ENCODE peak calls at places on chromosomes 6 and 20, in five cellular contexts. One of them, this sample, is unnamed.
A peak's percentile ranks its signal among the peaks of the same experiment; 100 is the strongest.

GRCh38 chr6:43248107-43248506 is 4.8 kb downstream of the TTBK1 start:
- DNase-seq in fibroblast of lung: no peak
- DNase-seq in small intestine: no peak
- DNase-seq in tibial artery: no peak
- DNase-seq in right cardiac atrium: no peak
- DNase-seq in this sample: no peak

GRCh38 chr20:18986146-18986830 is 172.7 kb downstream of the SCP2D1 start:
- DNase-seq in fibroblast of lung: no peak
- DNase-seq in right cardiac atrium: no peak
- DNase-seq in tibial artery: no peak
- DNase-seq in small intestine: no peak
- DNase-seq in this sample: no peak

GRCh38 chr6:76942203-76942971 is 520.9 kb downstream of the HTR1B start:
- DNase-seq in tibial artery: no peak
- DNase-seq in fibroblast of lung: no peak
- DNase-seq in small intestine: no peak
- DNase-seq in right cardiac atrium: peak; percentile 11
- DNase-seq in this sample: no peak

GRCh38 chr6:56840467-56841371 is 114.2 kb upstream of the BEND6 start:
- DNase-seq in small intestine: no peak
- DNase-seq in fibroblast of lung: peak; percentile 74
- DNase-seq in tibial artery: no peak
- DNase-seq in right cardiac atrium: no peak
- DNase-seq in this sample: no peak

GRCh38 chr20:62891111-62891510 is 29.5 kb upstream of the TCFL5 start:
- DNase-seq in right cardiac atrium: no peak
- DNase-seq in fibroblast of lung: no peak
- DNase-seq in small intestine: no peak
- DNase-seq in tibial artery: no peak
- DNase-seq in this sample: peak; percentile 38

GRCh38 chr6:33117826-33118277 is 42.1 kb downstream of the HLA-DPB1 start:
- DNase-seq in right cardiac atrium: no peak
- DNase-seq in tibial artery: no peak
- DNase-seq in small intestine: no peak
- DNase-seq in fibroblast of lung: no peak
- DNase-seq in this sample: no peak

GRCh38 chr20:25321262-25321831 is 69.3 kb downstream of the ABHD12 start:
- DNase-seq in right cardiac atrium: no peak
- DNase-seq in tibial artery: peak; percentile 44
- DNase-seq in fibroblast of lung: no peak
- DNase-seq in small intestine: no peak
- DNase-seq in this sample: no peak

GRCh38 chr6:148954934-148955915 is 208.4 kb downstream of the UST start:
- DNase-seq in fibroblast of lung: peak; percentile 71
- DNase-seq in tibial artery: no peak
- DNase-seq in right cardiac atrium: peak; percentile 22
- DNase-seq in small intestine: peak; percentile 74
- DNase-seq in this sample: no peak

GRCh38 chr6:43290353-43290904 is 7.6 kb upstream of the SLC22A7 start:
- DNase-seq in tibial artery: no peak
- DNase-seq in right cardiac atrium: no peak
- DNase-seq in small intestine: peak; percentile 52
- DNase-seq in fibroblast of lung: no peak
- DNase-seq in this sample: no peak

GRCh38 chr6:131982740-131983259 is 31.6 kb upstream of the CCN2 start:
- DNase-seq in right cardiac atrium: no peak
- DNase-seq in tibial artery: no peak
- DNase-seq in small intestine: no peak
- DNase-seq in fibroblast of lung: peak; percentile 93
- DNase-seq in this sample: no peak

GRCh38 chr6:109081026-109081425 is 13.6 kb downstream of the SESN1 start:
- DNase-seq in tibial artery: no peak
- DNase-seq in fibroblast of lung: no peak
- DNase-seq in right cardiac atrium: no peak
- DNase-seq in small intestine: no peak
- DNase-seq in this sample: no peak
- H3K4me1 ChIP-seq in tibial artery: no peaks in the 10 kb centered on the region
- H3K4me1 ChIP-seq in fibroblast of lung: no peaks in the 10 kb centered on the region
- H3K4me1 ChIP-seq in right cardiac atrium: peaks cover 7% of the 10 kb centered on the region
- H3K4me1 ChIP-seq in small intestine: no peaks in the 10 kb centered on the region
- H3K4me1 ChIP-seq in this sample: peaks cover 10% of the 10 kb centered on the region

DNA sequence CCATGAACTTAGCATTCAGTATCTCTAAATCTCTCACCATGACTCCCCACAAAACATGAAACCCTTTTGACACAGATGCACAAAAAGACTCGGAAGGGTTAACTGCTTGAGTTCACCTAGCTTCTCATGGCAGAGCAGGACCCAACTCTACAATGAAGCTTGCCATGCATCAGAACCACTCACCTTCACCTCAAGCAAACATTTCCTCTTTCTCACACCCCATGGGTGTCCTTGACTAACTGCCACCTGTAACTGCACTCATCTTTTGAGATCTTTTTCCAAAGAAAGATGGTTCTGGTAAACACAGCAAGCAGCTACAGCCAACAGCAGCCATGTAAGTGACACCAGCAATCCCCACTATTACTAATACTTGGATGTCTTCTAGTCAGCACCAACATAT is 76.5 kb downstream of the EFHC1 start:
- DNase-seq in fibroblast of lung: no peak
- DNase-seq in tibial artery: no peak
- DNase-seq in small intestine: no peak
- DNase-seq in right cardiac atrium: no peak
- DNase-seq in this sample: no peak
- H3K27ac ChIP-seq in fibroblast of lung: no peak overlapping the region
- H3K27ac ChIP-seq in tibial artery: no peak overlapping the region
- H3K27ac ChIP-seq in small intestine: no peak overlapping the region
- H3K27ac ChIP-seq in right cardiac atrium: no peak overlapping the region
- H3K27ac ChIP-seq in this sample: no peak overlapping the region

GRCh38 chr20:29298271-29298590 is 1959.2 kb upstream of the DEFB115 start:
- DNase-seq in right cardiac atrium: no peak
- DNase-seq in tibial artery: no peak
- DNase-seq in small intestine: no peak
- DNase-seq in fibroblast of lung: no peak
- DNase-seq in this sample: no peak
- H3K9me3 ChIP-seq in right cardiac atrium: no peaks in the 10 kb centered on the region
- H3K9me3 ChIP-seq in tibial artery: no peaks in the 10 kb centered on the region
- H3K9me3 ChIP-seq in small intestine: peaks cover 15% of the 10 kb centered on the region
- H3K9me3 ChIP-seq in fibroblast of lung: no peaks in the 10 kb centered on the region
- H3K9me3 ChIP-seq in this sample: peaks cover 7% of the 10 kb centered on the region

GRCh38 chr6:138979813-138980668 is 8.0 kb downstream of the REPS1 start:
- DNase-seq in right cardiac atrium: no peak
- DNase-seq in tibial artery: no peak
- DNase-seq in fibroblast of lung: no peak
- DNase-seq in small intestine: no peak
- DNase-seq in this sample: no peak
- H3K4me1 ChIP-seq in right cardiac atrium: peaks cover 12% of the 10 kb centered on the region
- H3K4me1 ChIP-seq in tibial artery: no peaks in the 10 kb centered on the region
- H3K4me1 ChIP-seq in fibroblast of lung: no peaks in the 10 kb centered on the region
- H3K4me1 ChIP-seq in small intestine: peaks cover 3% of the 10 kb centered on the region
- H3K4me1 ChIP-seq in this sample: peaks cover 39% of the 10 kb centered on the region

GRCh38 chr6:157586088-157586414 is 205.1 kb downstream of the ZDHHC14 start:
- DNase-seq in tibial artery: no peak
- DNase-seq in fibroblast of lung: no peak
- DNase-seq in right cardiac atrium: no peak
- DNase-seq in small intestine: no peak
- DNase-seq in this sample: no peak

GRCh38 chr6:157585274-157586087 is 204.5 kb downstream of the ZDHHC14 start:
- DNase-seq in fibroblast of lung: no peak
- DNase-seq in tibial artery: no peak
- DNase-seq in small intestine: peak; percentile 34
- DNase-seq in right cardiac atrium: no peak
- DNase-seq in this sample: no peak

GRCh38 chr6:157584036-157584435 is 203.0 kb downstream of the ZDHHC14 start:
- DNase-seq in fibroblast of lung: no peak
- DNase-seq in right cardiac atrium: no peak
- DNase-seq in tibial artery: no peak
- DNase-seq in small intestine: no peak
- DNase-seq in this sample: no peak

GRCh38 chr6:157586476-157587126 is 205.6 kb downstream of the ZDHHC14 start:
- DNase-seq in tibial artery: no peak
- DNase-seq in fibroblast of lung: no peak
- DNase-seq in right cardiac atrium: no peak
- DNase-seq in small intestine: peak; percentile 46
- DNase-seq in this sample: no peak

DNA sequence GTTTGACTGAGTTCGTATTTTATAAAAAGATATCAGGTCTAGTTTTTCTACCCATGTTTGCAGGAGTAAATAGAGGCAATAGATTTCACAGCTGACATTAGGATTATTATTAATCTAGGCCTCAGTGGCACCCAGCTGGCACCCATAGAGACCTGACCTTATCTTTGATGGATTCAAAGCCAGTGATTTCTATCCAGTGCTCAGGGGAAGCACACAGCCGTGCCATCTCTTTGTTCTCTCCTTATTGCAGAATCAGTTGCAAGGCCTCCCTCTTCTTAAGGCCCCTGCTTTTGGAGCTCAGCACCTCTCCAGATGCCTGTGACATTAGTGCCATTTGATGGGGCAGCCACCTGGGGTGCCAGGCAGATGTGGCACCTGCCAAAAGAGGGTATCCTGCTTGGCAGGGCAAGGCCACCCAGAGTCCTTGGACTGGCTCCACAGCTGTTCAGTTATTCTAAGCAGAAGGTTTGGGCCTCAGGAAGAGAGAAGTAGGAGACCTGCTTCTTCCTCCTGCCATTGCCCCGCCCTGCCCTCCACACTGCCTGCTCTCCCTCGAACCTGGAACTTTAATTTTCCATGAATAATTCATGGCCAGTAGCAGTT is 206.2 kb downstream of the ZDHHC14 start:
- DNase-seq in fibroblast of lung: no peak
- DNase-seq in small intestine: no peak
- DNase-seq in right cardiac atrium: no peak
- DNase-seq in tibial artery: no peak
- DNase-seq in this sample: no peak
- H3K27ac ChIP-seq in fibroblast of lung: no peak overlapping the region
- H3K27ac ChIP-seq in small intestine: peak overlapping the region; percentile 41
- H3K27ac ChIP-seq in right cardiac atrium: no peak overlapping the region
- H3K27ac ChIP-seq in tibial artery: no peak overlapping the region
- H3K27ac ChIP-seq in this sample: no peak overlapping the region

GRCh38 chr6:2327591-2327990 is 82.2 kb upstream of the GMDS start:
- DNase-seq in right cardiac atrium: no peak
- DNase-seq in tibial artery: no peak
- DNase-seq in fibroblast of lung: no peak
- DNase-seq in small intestine: no peak
- DNase-seq in this sample: no peak
- H3K9me3 ChIP-seq in right cardiac atrium: peaks cover 4% of the 10 kb centered on the region
- H3K9me3 ChIP-seq in tibial artery: no peaks in the 10 kb centered on the region
- H3K9me3 ChIP-seq in fibroblast of lung: no peaks in the 10 kb centered on the region
- H3K9me3 ChIP-seq in small intestine: no peaks in the 10 kb centered on the region
- H3K9me3 ChIP-seq in this sample: peaks cover 50% of the 10 kb centered on the region

DNA sequence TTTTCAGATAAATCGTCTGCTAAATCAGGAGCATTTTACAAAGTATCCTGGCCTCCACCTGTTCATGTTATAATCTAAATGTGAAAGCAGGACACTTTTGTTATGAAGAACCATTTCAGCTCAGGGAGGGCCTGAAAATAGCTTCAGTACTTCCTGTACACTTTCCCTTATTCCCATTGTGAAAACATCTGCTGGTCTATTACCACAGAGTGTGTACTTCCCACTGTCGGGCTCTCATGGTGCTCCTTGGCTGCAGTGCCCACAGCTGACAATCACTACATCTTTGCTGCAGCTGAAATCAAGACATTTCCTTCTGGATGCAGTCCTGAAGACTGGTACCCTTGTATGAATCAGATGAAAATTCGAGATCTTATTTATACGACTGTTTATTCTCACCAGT is 128.1 kb downstream of the OPRM1 start:
- DNase-seq in small intestine: no peak
- DNase-seq in tibial artery: no peak
- DNase-seq in fibroblast of lung: no peak
- DNase-seq in right cardiac atrium: no peak
- DNase-seq in this sample: peak; percentile 45
- H3K4me1 ChIP-seq in small intestine: no peaks in the 10 kb centered on the region
- H3K4me1 ChIP-seq in tibial artery: no peaks in the 10 kb centered on the region
- H3K4me1 ChIP-seq in fibroblast of lung: peaks cover 2% of the 10 kb centered on the region
- H3K4me1 ChIP-seq in right cardiac atrium: no peaks in the 10 kb centered on the region
- H3K4me1 ChIP-seq in this sample: peaks cover 38% of the 10 kb centered on the region

GRCh38 chr6:10190042-10190441 is 224.8 kb downstream of the TFAP2A start:
- DNase-seq in fibroblast of lung: no peak
- DNase-seq in tibial artery: no peak
- DNase-seq in right cardiac atrium: no peak
- DNase-seq in small intestine: no peak
- DNase-seq in this sample: no peak

GRCh38 chr6:10193321-10193720 is 221.6 kb downstream of the TFAP2A start:
- DNase-seq in small intestine: no peak
- DNase-seq in fibroblast of lung: no peak
- DNase-seq in right cardiac atrium: no peak
- DNase-seq in tibial artery: no peak
- DNase-seq in this sample: no peak

GRCh38 chr6:10196090-10196489 is 218.8 kb downstream of the TFAP2A start:
- DNase-seq in small intestine: no peak
- DNase-seq in fibroblast of lung: no peak
- DNase-seq in tibial artery: no peak
- DNase-seq in right cardiac atrium: no peak
- DNase-seq in this sample: no peak

DNA sequence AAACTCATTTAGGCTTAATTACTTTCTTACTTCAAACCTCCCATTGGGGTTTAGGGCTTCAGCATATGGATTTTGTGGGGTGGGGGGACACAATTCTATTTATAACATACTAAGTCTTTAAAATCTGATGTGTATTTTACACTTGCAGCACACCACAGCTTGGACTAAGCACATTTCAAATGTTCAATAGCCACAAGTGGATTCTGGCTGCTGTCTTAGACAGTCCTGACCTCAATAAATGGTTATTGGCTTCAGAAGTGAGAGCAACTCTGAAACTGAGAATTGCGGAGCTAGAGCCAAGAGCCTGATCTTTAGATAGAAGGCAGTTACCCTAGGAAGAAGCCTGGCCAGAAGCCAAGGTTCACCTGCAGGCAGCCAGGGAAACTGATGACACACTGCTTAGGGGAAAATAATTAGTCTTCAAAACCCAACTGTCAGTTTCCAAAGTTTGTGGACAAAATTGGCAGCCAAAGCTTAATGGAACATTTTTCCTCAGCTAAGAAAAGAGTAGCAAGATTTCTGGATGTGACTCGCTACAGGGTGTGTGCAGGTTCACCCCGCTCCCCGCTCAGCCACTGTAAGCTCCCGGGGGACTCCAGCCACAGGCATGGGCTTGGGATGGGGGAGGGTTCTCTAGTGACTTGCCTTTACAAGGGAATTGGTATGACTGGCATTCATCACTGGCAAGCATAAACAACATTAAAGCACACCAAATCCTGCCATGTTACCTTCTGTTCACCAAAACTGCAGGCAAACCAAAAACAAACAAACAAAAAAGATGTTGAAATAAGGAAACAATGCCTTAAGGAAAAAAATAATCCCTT is 219.8 kb downstream of the TFAP2A start:
- DNase-seq in fibroblast of lung: no peak
- DNase-seq in right cardiac atrium: no peak
- DNase-seq in tibial artery: no peak
- DNase-seq in small intestine: no peak
- DNase-seq in this sample: no peak
- H3K27ac ChIP-seq in fibroblast of lung: no peak overlapping the region
- H3K27ac ChIP-seq in right cardiac atrium: no peak overlapping the region
- H3K27ac ChIP-seq in tibial artery: no peak overlapping the region
- H3K27ac ChIP-seq in small intestine: no peak overlapping the region
- H3K27ac ChIP-seq in this sample: no peak overlapping the region

This sample was measured in lower lobe of right lung.